ENCODE peak calls at places on chromosomes 1 and 21, in four cellular contexts. L, R, Z and N are unnamed samples.

GRCh38 chr1:62327360-62328051 is 8.3 kb upstream of the KANK4 start:
- DNase-seq in L (no peak), R (no peak), Z (no peak), N (no peak)

GRCh38 chr1:33344896-33345295 is 24.0 kb upstream of the A3GALT2 start:
- DNase-seq in L (no peak), R (no peak), Z (no peak), N (no peak)

GRCh38 chr21:27132270-27132669 is 165.4 kb upstream of the ADAMTS5 start:
- DNase-seq in L (no peak), Z (peak; percentile 77), R (no peak), N (no peak)

GRCh38 chr1:31396633-31397351 is 16.2 kb upstream of the SERINC2 start:
- DNase-seq in R (no peak), Z (peak; percentile 77), L (peak; percentile 54), N (no peak)

GRCh38 chr1:115437146-115437639 is 99.1 kb upstream of the NGF start:
- DNase-seq in L (no peak), Z (no peak), R (no peak), N (no peak)

GRCh38 chr1:241375906-241376305 is 18.9 kb upstream of the RGS7 start:
- DNase-seq in R (no peak), L (no peak), Z (peak; percentile 8), N (no peak)

GRCh38 chr1:161473363-161473762 is 31.9 kb upstream of the FCGR2A start:
- DNase-seq in Z (peak; percentile 4), R (no peak), L (no peak), N (no peak)

GRCh38 chr1:162310337-162310736 is 66.3 kb downstream of the SPATA46 start:
- DNase-seq in R (no peak), L (no peak), Z (no peak), N (peak; percentile 85)

GRCh38 chr1:41775961-41776585 is 142.6 kb downstream of the HIVEP3 start:
- DNase-seq in R (no peak), L (no peak), Z (no peak), N (no peak)

GRCh38 chr1:114152211-114153050 is 1.2 kb downstream of the SYT6 start:
- DNase-seq in L (no peak), R (no peak), Z (peak; percentile 29), N (no peak)

GRCh38 chr1:178172939-178173338 is 79.0 kb downstream of the RASAL2 start:
- DNase-seq in Z (peak; percentile 47), R (no peak), L (no peak), N (no peak)

GRCh38 chr21:46126321-46127238 is 28.7 kb downstream of the COL6A2 start:
- DNase-seq in R (no peak), Z (no peak), L (no peak), N (no peak)

GRCh38 chr21:37764696-37765095 is 151.6 kb downstream of the KCNJ6 start:
- DNase-seq in R (no peak), L (no peak), Z (no peak), N (no peak)

GRCh38 chr1:6125366-6125765 is 54.8 kb downstream of the CHD5 start:
- DNase-seq in R (no peak), L (no peak), Z (no peak), N (no peak)

GRCh38 chr1:31891280-31891679 is 46.9 kb downstream of the PTP4A2 start:
- DNase-seq in L (no peak), Z (no peak), R (no peak), N (no peak)

GRCh38 chr1:237736372-237737029 is 154.2 kb downstream of the ZP4 start:
- DNase-seq in R (peak; percentile 56), Z (peak; percentile 30), L (peak; percentile 69), N (peak; percentile 3)

GRCh38 chr1:243946946-243947345 is 96.9 kb upstream of the AKT3 start:
- DNase-seq in Z (peak; percentile 27), R (no peak), L (no peak), N (no peak)

GRCh38 chr1:183760661-183761060 is 44.3 kb upstream of the RGL1 start:
- DNase-seq in R (no peak), Z (no peak), L (no peak), N (no peak)

GRCh38 chr1:53878492-53879105 is 11.0 kb downstream of the YIPF1 start:
- DNase-seq in Z (peak; percentile 80), R (peak; percentile 73), L (no peak), N (no peak)

GRCh38 chr1:77834771-77835334 is 53.6 kb upstream of the NEXN start:
- DNase-seq in L (no peak), R (no peak), Z (peak; percentile 94), N (no peak)

GRCh38 chr21:16241500-16241963 is 511.8 kb downstream of the USP25 start:
- DNase-seq in Z (no peak), R (no peak), L (no peak), N (no peak)

GRCh38 chr1:76546354-76546933 is 320.8 kb upstream of the ST6GALNAC5 start:
- DNase-seq in Z (no peak), R (no peak), L (no peak), N (no peak)

GRCh38 chr1:117783586-117784396 is 145.6 kb downstream of the GDAP2 start:
- DNase-seq in Z (no peak), L (no peak), R (no peak), N (no peak)

GRCh38 chr1:38905985-38906384 is 24.6 kb upstream of the GJA9 start:
- DNase-seq in R (no peak), Z (no peak), L (no peak), N (no peak)

GRCh38 chr1:16026723-16027484 is 5.1 kb downstream of the CLCNKA start:
- DNase-seq in L (peak; percentile 10), R (peak; percentile 16), Z (no peak), N (no peak)

GRCh38 chr1:7103322-7104052 is 318.2 kb downstream of the CAMTA1 start:
- DNase-seq in Z (peak; percentile 15), R (no peak), L (no peak), N (no peak)

GRCh38 chr1:64878090-64878489 is 88.3 kb downstream of the JAK1 start:
- DNase-seq in R (no peak), Z (no peak), L (no peak), N (no peak)

GRCh38 chr1:64877151-64877550 is 89.2 kb downstream of the JAK1 start:
- DNase-seq in L (peak; percentile 27), R (no peak), Z (no peak), N (no peak)

GRCh38 chr1:64878931-64879710 is 87.2 kb downstream of the JAK1 start:
- DNase-seq in R (no peak), Z (no peak), L (no peak), N (no peak)

GRCh38 chr1:64875606-64876005 is 90.7 kb downstream of the JAK1 start:
- DNase-seq in L (no peak), Z (no peak), R (no peak), N (no peak)

GRCh38 chr1:64877598-64877997 is 88.8 kb downstream of the JAK1 start:
- DNase-seq in L (no peak), Z (no peak), R (no peak), N (no peak)
- H3K27ac ChIP-seq in L (no peak overlapping the region), Z (no peak overlapping the region), R (no peak overlapping the region), N (no peak overlapping the region)

DNA sequence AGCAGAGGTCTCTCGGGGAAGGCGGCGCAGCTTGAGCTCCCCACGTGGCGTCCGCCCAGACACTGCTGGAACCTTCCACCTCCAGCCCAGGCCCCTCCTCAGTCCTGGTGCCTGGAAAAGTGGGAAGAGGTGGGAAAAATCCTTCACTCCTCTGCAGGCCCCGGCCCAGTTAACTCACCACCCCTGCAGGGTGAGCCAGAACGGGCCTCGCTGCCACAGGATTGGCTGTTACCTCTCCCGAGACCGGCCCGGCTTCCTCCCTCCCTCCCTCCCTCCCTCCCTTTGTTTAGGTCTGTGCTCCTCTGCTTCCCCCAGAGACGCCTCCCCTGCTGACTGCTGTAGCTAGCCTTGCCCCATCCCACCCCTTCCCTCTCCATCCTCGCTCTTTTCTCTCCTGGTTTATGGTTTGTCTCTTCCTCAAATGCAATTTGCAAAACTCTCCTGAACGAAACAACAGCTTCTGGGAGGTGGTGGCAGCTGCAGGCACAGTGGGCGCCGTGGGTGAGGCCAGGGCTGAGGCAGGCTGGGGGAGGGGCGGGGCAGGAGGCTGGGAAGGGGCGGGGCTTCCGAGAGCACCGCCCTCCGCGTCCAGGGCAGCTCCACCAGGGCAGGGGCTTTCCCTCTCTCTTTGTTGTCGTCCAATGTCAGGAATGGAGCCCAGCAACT is 6.5 kb downstream of the CAPN9 start:
- DNase-seq in R (peak; percentile 48), Z (peak; percentile 18), L (peak; percentile 69), N (peak; percentile 3)
- H3K4me3 ChIP-seq in R (peak overlapping the region; percentile 14), Z (no peak overlapping the region), L (peak overlapping the region; percentile 57), N (peak overlapping the region; percentile 53)

GRCh38 chr1:242629396-242629795 is 104.9 kb upstream of the PLD5 start:
- DNase-seq in Z (no peak), L (no peak), R (no peak), N (no peak)

GRCh38 chr1:242623118-242623517 is 98.6 kb upstream of the PLD5 start:
- DNase-seq in R (no peak), L (no peak), Z (no peak), N (no peak)

GRCh38 chr1:242623751-242624150 is 99.3 kb upstream of the PLD5 start:
- DNase-seq in R (no peak), L (no peak), Z (no peak), N (no peak)
- H3K9ac ChIP-seq in R (no peak overlapping the region), L (no peak overlapping the region), Z (no peak overlapping the region), N (no peak overlapping the region)

DNA sequence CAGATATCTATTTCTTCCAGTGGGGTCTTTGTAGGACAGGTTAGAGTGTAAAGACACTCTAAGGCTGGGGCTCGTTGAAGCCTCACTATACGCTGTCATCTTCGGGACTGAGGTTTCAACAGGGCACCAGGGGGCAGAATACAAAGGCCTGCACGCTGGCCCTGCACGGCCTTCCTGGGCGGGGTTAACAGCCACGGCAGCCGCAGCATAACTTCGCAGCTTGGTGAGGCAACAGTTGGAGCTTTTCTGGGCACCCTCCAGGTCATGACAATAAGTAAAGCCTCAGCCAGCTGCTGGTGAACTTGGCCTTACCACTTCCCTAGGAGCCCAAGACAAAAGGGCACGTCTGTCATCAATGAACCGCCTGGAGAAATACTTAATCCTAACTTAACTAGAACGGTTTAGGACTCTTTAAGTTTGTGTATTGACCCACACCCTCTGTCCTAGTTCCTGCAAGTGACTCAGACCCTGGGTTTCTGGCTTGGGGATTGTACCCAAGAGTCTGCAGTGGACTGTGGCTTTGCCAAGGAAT is 2.3 kb upstream of the RUNX1 start:
- DNase-seq in Z (peak; percentile 95), R (peak; percentile 97), L (peak; percentile 94), N (no peak)
- H3K27ac ChIP-seq in Z (peak overlapping the region; percentile 12), R (no peak overlapping the region), L (peak overlapping the region; percentile 95), N (no peak overlapping the region)

GRCh38 chr1:27009601-27010197 is 3.0 kb downstream of the TENT5B start:
- DNase-seq in R (no peak), L (no peak), Z (no peak), N (no peak)
- H3K4me3 ChIP-seq in R (no peak overlapping the region), L (no peak overlapping the region), Z (no peak overlapping the region), N (peak overlapping the region; percentile 35)

GRCh38 chr1:204709960-204710912 is 24.7 kb upstream of the LRRN2 start:
- DNase-seq in Z (no peak), R (no peak), L (no peak), N (no peak)
- H3K9ac ChIP-seq in Z (no peak overlapping the region), R (no peak overlapping the region), L (no peak overlapping the region), N (no peak overlapping the region)

DNA sequence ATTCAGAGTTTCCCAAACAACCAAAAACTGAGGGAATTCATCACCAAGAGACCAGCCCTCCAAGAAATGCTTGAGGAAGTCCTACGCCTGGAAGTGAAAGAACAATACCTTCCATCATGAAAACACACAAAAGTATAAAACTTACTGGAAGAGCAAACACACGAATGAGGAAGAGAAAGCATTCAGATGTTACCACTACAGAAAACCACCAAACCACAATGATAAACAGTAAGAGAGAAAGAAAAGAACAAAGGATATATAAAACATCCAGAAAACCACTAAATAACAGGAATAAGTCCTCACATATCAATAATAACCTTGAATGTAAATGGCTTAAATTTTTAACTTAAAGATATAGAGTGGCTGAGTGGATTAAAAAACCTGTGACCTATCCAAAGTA is 58.5 kb upstream of the BCL10 start:
- DNase-seq in Z (peak; percentile 43), R (peak; percentile 37), L (no peak), N (no peak)
- H3K27ac ChIP-seq in Z (peak overlapping the region; percentile 7), R (no peak overlapping the region), L (no peak overlapping the region), N (no peak overlapping the region)